ENCODE peak calls at places on chromosomes 5 and 9, in four cellular contexts. D, N, V and G are unnamed samples.

GRCh38 chr9:71285191-71285656 is 163.8 kb upstream of the TRPM3 start:
- DNase-seq in N (peak), D (peak), V (peak), G (peak)

GRCh38 chr9:128505414-128505765 is 871 bp downstream of the GLE1 start:
- DNase-seq in D (no peak), N (no peak), V (no peak), G (no peak)

GRCh38 chr9:132637351-132637750 is 32.4 kb downstream of the DDX31 start:
- DNase-seq in V (no peak), D (no peak), N (no peak), G (no peak)

GRCh38 chr9:89953824-89954223 is 349.0 kb downstream of the GADD45G start:
- DNase-seq in N (no peak), V (no peak), D (no peak), G (no peak)

GRCh38 chr5:154829589-154830218 is 20.7 kb downstream of the FAXDC2 start:
- DNase-seq in D (peak), V (no peak), N (no peak), G (no peak)

GRCh38 chr5:164137095-164137494 is 631.7 kb downstream of the MAT2B start:
- DNase-seq in V (no peak), D (no peak), N (no peak), G (no peak)

GRCh38 chr9:36818242-36818938 is 215.7 kb downstream of the PAX5 start:
- DNase-seq in D (no peak), V (no peak), N (no peak), G (no peak)

GRCh38 chr9:114666841-114667240 is 9.2 kb upstream of the TEX53 start:
- DNase-seq in V (no peak), D (no peak), N (no peak), G (no peak)

GRCh38 chr9:72038408-72038807 is 22.0 kb downstream of the C9orf57 start:
- DNase-seq in N (no peak), V (no peak), D (no peak), G (no peak)

GRCh38 chr9:20564650-20565049 is 57.6 kb downstream of the MLLT3 start:
- DNase-seq in V (no peak), D (no peak), N (no peak), G (no peak)

GRCh38 chr5:131979816-131980215 is 31.6 kb downstream of the ACSL6 start:
- DNase-seq in V (no peak), D (no peak), N (no peak), G (no peak)

GRCh38 chr9:38006163-38006562 is 62.9 kb downstream of the SHB start:
- DNase-seq in D (no peak), V (no peak), N (no peak), G (no peak)

GRCh38 chr5:176144508-176144907 is 93.7 kb upstream of the SIMC1 start:
- DNase-seq in V (no peak), D (no peak), N (no peak), G (no peak)

DNA sequence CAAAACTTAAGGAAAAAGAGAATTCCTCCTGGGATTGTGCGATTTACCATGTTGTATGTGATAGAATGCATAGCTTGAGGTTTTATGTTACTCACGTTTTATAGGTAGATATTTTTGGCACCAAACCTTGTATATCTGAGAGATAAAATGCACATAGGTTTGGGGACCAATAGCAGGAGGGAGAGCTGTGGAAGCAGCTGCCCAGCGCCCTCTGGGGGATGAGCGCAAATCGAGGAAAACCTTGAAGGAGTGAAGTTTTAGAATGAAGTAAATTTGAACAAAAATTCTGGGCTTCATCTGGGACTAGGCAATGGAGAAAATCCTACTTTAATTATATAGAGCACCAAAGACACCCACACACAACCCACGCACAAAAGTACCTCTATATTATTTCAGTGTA is 197.0 kb downstream of the ADCY2 start:
- DNase-seq in D (no peak), N (no peak), V (peak), G (no peak)
- TF ChIP-seq CTCF in D (peak), N (no peak), V (peak), G (peak)

DNA sequence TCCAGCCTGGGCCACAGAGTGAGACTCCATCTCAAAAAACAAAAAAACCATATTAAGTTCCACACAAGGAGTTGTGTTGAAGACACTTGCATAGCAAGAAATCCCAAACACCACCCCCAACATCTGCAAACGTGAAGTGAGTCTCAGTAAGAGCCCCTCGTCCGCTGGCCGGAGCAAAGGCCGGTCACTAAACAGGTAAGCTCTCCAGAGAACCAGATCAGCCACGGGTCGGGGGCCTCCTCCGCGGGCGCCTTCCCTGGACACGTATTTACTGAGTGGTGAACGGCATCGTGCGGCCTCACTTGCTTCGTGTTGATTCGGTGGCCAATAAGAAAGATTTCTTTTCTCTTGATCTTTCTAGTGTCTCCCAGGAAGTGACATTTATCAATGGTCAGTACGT is 93.6 kb downstream of the MRPL36 start:
- DNase-seq in V (no peak), D (no peak), N (no peak), G (no peak)
- H3K4me3 ChIP-seq in V (no peak), D (no peak), N (no peak), G (no peak)

DNA sequence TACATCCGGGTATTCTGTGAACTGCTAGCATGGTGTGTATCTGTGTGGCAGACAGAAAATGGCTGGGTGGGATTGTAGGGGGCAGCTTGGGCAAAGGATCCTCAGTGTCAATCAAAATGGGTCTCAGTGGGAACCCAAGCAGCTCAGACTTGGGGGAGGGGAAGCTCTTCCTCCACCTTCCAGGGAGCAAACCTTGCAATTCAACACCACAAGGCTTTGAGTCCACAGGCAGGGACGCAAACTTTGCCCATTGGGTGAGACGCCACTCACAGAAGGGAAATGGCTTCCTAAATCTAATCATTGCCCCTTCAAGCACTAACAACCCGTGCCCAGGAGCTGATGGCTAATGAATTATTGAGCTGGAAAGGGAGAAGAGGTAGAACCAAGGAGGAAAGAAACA is 1.1 kb upstream of the KCNIP1 start:
- DNase-seq in N (no peak), V (no peak), D (no peak), G (no peak)
- TF ChIP-seq CTCF in N (no peak), V (no peak), D (no peak), G (no peak)

DNA sequence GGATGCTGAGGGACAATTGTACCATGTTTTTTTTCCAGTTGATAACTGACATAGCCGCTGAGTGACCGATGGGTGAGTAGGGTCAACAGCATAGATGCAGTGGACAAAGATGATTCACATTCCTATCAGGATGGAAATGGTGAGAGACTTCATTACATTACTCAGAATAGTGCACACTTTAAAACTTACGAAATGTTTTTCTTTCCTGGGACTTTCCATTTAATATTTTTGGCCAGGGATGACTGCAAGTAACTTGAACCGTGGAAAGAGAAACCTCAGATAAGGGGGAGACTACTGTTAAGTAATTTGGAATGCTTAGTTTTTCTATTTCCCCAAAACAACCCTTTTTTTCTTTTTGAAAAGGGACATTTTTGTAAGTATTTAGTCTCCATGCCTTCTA is 3.0 kb upstream of the TUSC1 start:
- DNase-seq in N (no peak), D (no peak), V (no peak), G (no peak)
- H3K4me3 ChIP-seq in N (no peak), D (no peak), V (no peak), G (no peak)